ENCODE peak calls at places on chromosomes 11 and 22, in seven cellular contexts. One of them, this sample, is unnamed.

GRCh38 chr11:132056689-132057088 is 686.3 kb downstream of the NTM start:
- DNase-seq in endothelial cell: no peak
- DNase-seq in stimulated activated naive CD8-positive, alpha-beta T cell treated with anti-CD3 and anti-CD28 coated beads, Interleukin-15, amount 100 ng/mL, for 72 hours: no peak
- DNase-seq in heart left ventricle: no peak
- DNase-seq in iPS DF 6.9: no peak
- DNase-seq in PC-3: no peak
- DNase-seq in fibroblast of lung: peak; percentile 86
- DNase-seq in this sample: peak; percentile 95

GRCh38 chr22:29733362-29734322 is 13.8 kb downstream of the CABP7 start:
- DNase-seq in endothelial cell: no peak
- DNase-seq in stimulated activated naive CD8-positive, alpha-beta T cell treated with anti-CD3 and anti-CD28 coated beads, Interleukin-15, amount 100 ng/mL, for 72 hours: no peak
- DNase-seq in heart left ventricle: peak; percentile 64
- DNase-seq in iPS DF 6.9: no peak
- DNase-seq in PC-3: no peak
- DNase-seq in fibroblast of lung: peak; percentile 8
- DNase-seq in this sample: no peak

GRCh38 chr11:9250139-9250582 is 15.0 kb downstream of the DENND5A start:
- DNase-seq in endothelial cell: no peak
- DNase-seq in stimulated activated naive CD8-positive, alpha-beta T cell treated with anti-CD3 and anti-CD28 coated beads, Interleukin-15, amount 100 ng/mL, for 72 hours: peak; percentile 57
- DNase-seq in heart left ventricle: no peak
- DNase-seq in iPS DF 6.9: no peak
- DNase-seq in PC-3: no peak
- DNase-seq in fibroblast of lung: no peak
- DNase-seq in this sample: peak; percentile 32

GRCh38 chr11:107496011-107496410 is 38.4 kb upstream of the CWF19L2 start:
- DNase-seq in endothelial cell: no peak
- DNase-seq in stimulated activated naive CD8-positive, alpha-beta T cell treated with anti-CD3 and anti-CD28 coated beads, Interleukin-15, amount 100 ng/mL, for 72 hours: no peak
- DNase-seq in heart left ventricle: no peak
- DNase-seq in iPS DF 6.9: no peak
- DNase-seq in PC-3: peak; percentile 10
- DNase-seq in fibroblast of lung: peak; percentile 58
- DNase-seq in this sample: peak; percentile 39

GRCh38 chr22:37555029-37555428 is 5.3 kb upstream of the CDC42EP1 start:
- DNase-seq in endothelial cell: no peak
- DNase-seq in stimulated activated naive CD8-positive, alpha-beta T cell treated with anti-CD3 and anti-CD28 coated beads, Interleukin-15, amount 100 ng/mL, for 72 hours: no peak
- DNase-seq in heart left ventricle: no peak
- DNase-seq in iPS DF 6.9: no peak
- DNase-seq in PC-3: no peak
- DNase-seq in fibroblast of lung: no peak
- DNase-seq in this sample: no peak

GRCh38 chr11:119691020-119691666 is 37.9 kb downstream of the NECTIN1 start:
- DNase-seq in endothelial cell: no peak
- DNase-seq in stimulated activated naive CD8-positive, alpha-beta T cell treated with anti-CD3 and anti-CD28 coated beads, Interleukin-15, amount 100 ng/mL, for 72 hours: peak; percentile 60
- DNase-seq in heart left ventricle: no peak
- DNase-seq in iPS DF 6.9: no peak
- DNase-seq in PC-3: no peak
- DNase-seq in fibroblast of lung: no peak
- DNase-seq in this sample: no peak

GRCh38 chr11:69667619-69668604 is 7.2 kb downstream of the LTO1 start:
- DNase-seq in endothelial cell: no peak
- DNase-seq in stimulated activated naive CD8-positive, alpha-beta T cell treated with anti-CD3 and anti-CD28 coated beads, Interleukin-15, amount 100 ng/mL, for 72 hours: no peak
- DNase-seq in heart left ventricle: no peak
- DNase-seq in iPS DF 6.9: no peak
- DNase-seq in PC-3: no peak
- DNase-seq in fibroblast of lung: no peak
- DNase-seq in this sample: no peak

GRCh38 chr11:85029964-85030363 is 597.2 kb downstream of the DLG2 start:
- DNase-seq in endothelial cell: no peak
- DNase-seq in stimulated activated naive CD8-positive, alpha-beta T cell treated with anti-CD3 and anti-CD28 coated beads, Interleukin-15, amount 100 ng/mL, for 72 hours: no peak
- DNase-seq in heart left ventricle: no peak
- DNase-seq in iPS DF 6.9: no peak
- DNase-seq in PC-3: peak; percentile 97
- DNase-seq in fibroblast of lung: peak; percentile 37
- DNase-seq in this sample: peak; percentile 13

GRCh38 chr11:69278091-69278867 is 15.7 kb upstream of the MYEOV start:
- DNase-seq in endothelial cell: no peak
- DNase-seq in stimulated activated naive CD8-positive, alpha-beta T cell treated with anti-CD3 and anti-CD28 coated beads, Interleukin-15, amount 100 ng/mL, for 72 hours: no peak
- DNase-seq in heart left ventricle: no peak
- DNase-seq in iPS DF 6.9: no peak
- DNase-seq in PC-3: peak; percentile 92
- DNase-seq in fibroblast of lung: no peak
- DNase-seq in this sample: no peak

GRCh38 chr11:40722179-40722795 is 737.2 kb downstream of the LRRC4C start:
- DNase-seq in endothelial cell: peak; percentile 49
- DNase-seq in stimulated activated naive CD8-positive, alpha-beta T cell treated with anti-CD3 and anti-CD28 coated beads, Interleukin-15, amount 100 ng/mL, for 72 hours: no peak
- DNase-seq in heart left ventricle: no peak
- DNase-seq in iPS DF 6.9: peak; percentile 43
- DNase-seq in PC-3: peak; percentile 51
- DNase-seq in fibroblast of lung: peak; percentile 3
- DNase-seq in this sample: no peak

GRCh38 chr11:113278481-113278880 is 35.9 kb upstream of the TTC12 start:
- DNase-seq in endothelial cell: no peak
- DNase-seq in stimulated activated naive CD8-positive, alpha-beta T cell treated with anti-CD3 and anti-CD28 coated beads, Interleukin-15, amount 100 ng/mL, for 72 hours: no peak
- DNase-seq in heart left ventricle: no peak
- DNase-seq in iPS DF 6.9: no peak
- DNase-seq in PC-3: no peak
- DNase-seq in fibroblast of lung: no peak
- DNase-seq in this sample: no peak